ENCODE peak calls at places on chromosomes 3 and 15, in nine cellular contexts. G, V, D, H, T, W, I, R and O are unnamed samples.

GRCh38 chr15:80953953-80954778 is 35.5 kb downstream of the MESD start:
- DNase-seq in G (no peak), V (no peak), D (no peak), H (no peak), T (no peak), W (peak), I (no peak), R (no peak), O (no peak)

GRCh38 chr15:78944669-78945407 is at the start of gene CTSH:
- DNase-seq in G (peak), V (no peak), D (peak), H (no peak), T (peak), W (peak), I (peak), R (peak), O (peak)

GRCh38 chr3:12427551-12427950 is 56.7 kb upstream of the TSEN2 start:
- DNase-seq in G (no peak), V (no peak), D (no peak), H (no peak), T (no peak), W (no peak), I (peak), R (no peak), O (no peak)

GRCh38 chr15:90119367-90119766 is 17.1 kb upstream of the IDH2 start:
- DNase-seq in G (no peak), V (no peak), D (no peak), H (no peak), T (no peak), W (no peak), I (no peak), R (no peak), O (no peak)

GRCh38 chr15:63403254-63403945 is 21.8 kb upstream of the CA12 start:
- DNase-seq in G (no peak), V (no peak), D (no peak), H (no peak), T (no peak), W (peak), I (no peak), R (no peak), O (no peak)

GRCh38 chr3:164687211-164687610 is 391.1 kb downstream of the SI start:
- DNase-seq in G (no peak), V (no peak), D (no peak), H (no peak), T (no peak), W (no peak), I (no peak), R (no peak), O (peak)

GRCh38 chr3:126360046-126360713 is 3.0 kb upstream of the KLF15 start:
- DNase-seq in G (no peak), V (no peak), D (no peak), H (no peak), T (no peak), W (no peak), I (no peak), R (no peak), O (no peak)

GRCh38 chr3:142723968-142724681 is at the start of gene TRPC1:
- DNase-seq in G (peak), V (peak), D (peak), H (peak), T (peak), W (peak), I (peak), R (peak), O (peak)

GRCh38 chr3:20905210-20905805 is 719.3 kb upstream of the SGO1 start:
- DNase-seq in G (no peak), V (no peak), D (no peak), H (no peak), T (no peak), W (no peak), I (no peak), R (no peak), O (peak)

GRCh38 chr3:115151921-115152320 is 4.8 kb upstream of the ZBTB20 start:
- DNase-seq in G (no peak), V (no peak), D (no peak), H (no peak), T (no peak), W (no peak), I (no peak), R (no peak), O (no peak)

GRCh38 chr15:87038404-87038803 is 958.7 kb downstream of the AGBL1 start:
- DNase-seq in G (peak), V (no peak), D (no peak), H (no peak), T (no peak), W (peak), I (no peak), R (no peak), O (peak)

GRCh38 chr3:64388886-64389285 is 163.6 kb upstream of the PRICKLE2 start:
- DNase-seq in G (no peak), V (no peak), D (no peak), H (no peak), T (no peak), W (no peak), I (no peak), R (no peak), O (no peak)

GRCh38 chr15:63818191-63818590 is 15.6 kb downstream of the HERC1 start:
- DNase-seq in G (no peak), V (no peak), D (no peak), H (no peak), T (no peak), W (peak), I (no peak), R (no peak), O (no peak)

GRCh38 chr15:68553994-68554715 is 24.6 kb upstream of the CORO2B start:
- DNase-seq in G (peak), V (no peak), D (peak), H (no peak), T (peak), W (peak), I (peak), R (no peak), O (peak)

GRCh38 chr3:190265795-190266194 is 56.5 kb downstream of the CLDN1 start:
- DNase-seq in G (peak), V (peak), D (no peak), H (no peak), T (no peak), W (peak), I (peak), R (no peak), O (no peak)

GRCh38 chr15:72783563-72784232 is at the start of gene ADPGK:
- DNase-seq in G (peak), V (peak), D (peak), H (peak), T (peak), W (peak), I (peak), R (peak), O (peak)

GRCh38 chr3:34183114-34183513 is 384.7 kb downstream of the PDCD6IP start:
- DNase-seq in G (no peak), V (no peak), D (no peak), H (no peak), T (peak), W (no peak), I (no peak), R (no peak), O (no peak)

GRCh38 chr3:129383292-129383860 is 45.1 kb downstream of the EFCAB12 start:
- DNase-seq in G (peak), V (no peak), D (peak), H (peak), T (peak), W (peak), I (peak), R (no peak), O (peak)

GRCh38 chr15:96171271-96171739 is 159.2 kb upstream of the NR2F2 start:
- DNase-seq in G (no peak), V (no peak), D (no peak), H (no peak), T (no peak), W (no peak), I (no peak), R (no peak), O (no peak)

GRCh38 chr3:79597719-79598118 is 170.1 kb downstream of the ROBO1 start:
- DNase-seq in G (no peak), V (no peak), D (no peak), H (no peak), T (no peak), W (no peak), I (no peak), R (no peak), O (no peak)

GRCh38 chr3:180980612-180981011 is 8.9 kb downstream of the DNAJC19 start:
- DNase-seq in G (no peak), V (peak), D (no peak), H (no peak), T (no peak), W (peak), I (no peak), R (no peak), O (no peak)